ENCODE peak calls at places on chromosomes 4 and X, in six cellular contexts. P, Z, F, Y, K and G are unnamed samples.

GRCh38 chr4:146436423-146437162 is 85.1 kb downstream of the SLC10A7 start:
- DNase-seq in K (no peak), Z (no peak), Y (no peak), F (no peak), P (no peak), G (no peak)

GRCh38 chr4:26936284-26937065 is 75.8 kb downstream of the STIM2 start:
- DNase-seq in F (no peak), Y (no peak), P (no peak), Z (peak), K (no peak), G (no peak)

GRCh38 chr4:173243321-173243720 is 74.7 kb downstream of the GALNT7 start:
- DNase-seq in Z (no peak), F (no peak), Y (no peak), K (peak), P (no peak), G (no peak)

GRCh38 chrX:70664726-70665125 is 220.1 kb downstream of the DLG3 start:
- DNase-seq in Y (no peak), F (peak), K (peak), P (no peak), Z (no peak), G (no peak)

GRCh38 chrX:49767231-49767630 is 61.9 kb upstream of the PAGE4 start:
- DNase-seq in Z (no peak), P (no peak), F (no peak), K (no peak), Y (no peak), G (no peak)

GRCh38 chr4:139735381-139736256 is 70.0 kb downstream of the MGST2 start:
- DNase-seq in K (peak), F (peak), P (peak), Y (no peak), Z (peak), G (no peak)

GRCh38 chr4:110622841-110623709 is at the start of gene PITX2:
- DNase-seq in F (peak), Z (peak), K (no peak), P (peak), Y (peak), G (peak)

GRCh38 chr4:34731045-34731444 is 1513.3 kb downstream of the ARAP2 start:
- DNase-seq in Y (no peak), K (no peak), F (no peak), Z (no peak), P (no peak), G (no peak)

GRCh38 chr4:126794363-126794762 is 838.4 kb upstream of the INTU start:
- DNase-seq in F (no peak), Z (no peak), P (no peak), Y (no peak), K (no peak), G (no peak)

GRCh38 chr4:105990933-105991332 is 95.7 kb downstream of the NPNT start:
- DNase-seq in P (peak), Z (peak), K (no peak), Y (peak), F (no peak), G (no peak)

DNA sequence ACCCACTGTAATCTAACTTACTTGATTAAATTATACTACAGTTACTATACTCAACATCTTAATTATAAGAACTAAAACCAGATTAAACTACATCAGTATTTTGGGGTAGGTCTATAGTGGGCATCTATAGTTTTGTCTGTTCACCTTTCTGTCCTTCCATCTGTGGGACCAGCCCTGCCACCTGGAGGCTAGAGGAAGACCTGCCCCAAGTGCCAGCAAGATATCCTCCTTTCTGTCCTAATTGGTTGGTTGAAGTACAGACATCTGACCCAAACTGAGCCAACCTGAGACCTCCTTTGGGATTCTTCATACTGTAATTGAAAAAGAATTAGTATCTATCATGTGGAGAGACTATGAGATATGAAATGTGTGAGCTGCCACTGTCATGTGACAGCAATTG is 172.2 kb upstream of the TLL1 start:
- DNase-seq in Y (no peak), Z (peak), F (no peak), P (no peak), K (no peak), G (no peak)
- TF ChIP-seq CTCF in Y (no peak), Z (peak), F (peak), P (no peak), K (peak), G (peak)

GRCh38 chrX:155094468-155095061 is 23.3 kb downstream of the BRCC3 start:
- DNase-seq in F (no peak), K (peak), Z (no peak), P (no peak), Y (no peak), G (no peak)
- TF ChIP-seq CTCF in F (no peak), K (peak), Z (peak), P (peak), Y (peak), G (peak)

GRCh38 chrX:96590403-96590802 is 94.2 kb upstream of the DIAPH2 start:
- DNase-seq in Z (no peak), K (no peak), Y (no peak), P (no peak), F (no peak), G (no peak)
- TF ChIP-seq CTCF in Z (no peak), K (no peak), Y (no peak), P (no peak), F (no peak), G (no peak)

GRCh38 chrX:129678881-129679195 is 24.1 kb upstream of the APLN start:
- DNase-seq in F (no peak), Y (no peak), Z (no peak), P (no peak), K (no peak), G (no peak)

GRCh38 chrX:129679856-129680255 is 25.1 kb upstream of the APLN start:
- DNase-seq in Z (no peak), K (no peak), F (no peak), P (no peak), Y (no peak), G (no peak)

GRCh38 chrX:129682979-129683378 is 28.2 kb upstream of the APLN start:
- DNase-seq in P (no peak), F (no peak), Z (no peak), Y (no peak), K (no peak), G (no peak)

GRCh38 chrX:129678176-129678880 is 23.6 kb upstream of the APLN start:
- DNase-seq in Z (peak), P (peak), Y (no peak), K (peak), F (peak), G (no peak)
- TF ChIP-seq CTCF in Z (peak), P (peak), Y (no peak), K (peak), F (peak), G (peak)

GRCh38 chr4:39786838-39787237 is 88.9 kb downstream of the UBE2K start:
- DNase-seq in F (no peak), K (no peak), Y (no peak), Z (no peak), P (no peak), G (no peak)
- TF ChIP-seq CTCF in F (no peak), K (no peak), Y (no peak), Z (no peak), P (no peak), G (no peak)

GRCh38 chrX:47643926-47644325 is 6.4 kb downstream of the ELK1 start:
- DNase-seq in F (no peak), P (no peak), Y (no peak), K (peak), Z (no peak), G (no peak)
- TF ChIP-seq CTCF in F (no peak), P (no peak), Y (no peak), K (peak), Z (peak), G (peak)

GRCh38 chr4:10172278-10173038 is 55.9 kb upstream of the WDR1 start:
- DNase-seq in P (no peak), K (peak), Y (no peak), F (no peak), Z (no peak), G (no peak)

GRCh38 chr4:10171055-10171454 is 54.5 kb upstream of the WDR1 start:
- DNase-seq in Z (no peak), Y (no peak), P (no peak), F (no peak), K (no peak), G (no peak)

GRCh38 chr4:10173754-10174749 is 57.5 kb upstream of the WDR1 start:
- DNase-seq in Z (peak), F (no peak), K (no peak), Y (no peak), P (peak), G (no peak)

GRCh38 chr4:10175626-10176025 is 59.0 kb upstream of the WDR1 start:
- DNase-seq in Y (no peak), Z (no peak), F (no peak), K (no peak), P (no peak), G (no peak)

DNA sequence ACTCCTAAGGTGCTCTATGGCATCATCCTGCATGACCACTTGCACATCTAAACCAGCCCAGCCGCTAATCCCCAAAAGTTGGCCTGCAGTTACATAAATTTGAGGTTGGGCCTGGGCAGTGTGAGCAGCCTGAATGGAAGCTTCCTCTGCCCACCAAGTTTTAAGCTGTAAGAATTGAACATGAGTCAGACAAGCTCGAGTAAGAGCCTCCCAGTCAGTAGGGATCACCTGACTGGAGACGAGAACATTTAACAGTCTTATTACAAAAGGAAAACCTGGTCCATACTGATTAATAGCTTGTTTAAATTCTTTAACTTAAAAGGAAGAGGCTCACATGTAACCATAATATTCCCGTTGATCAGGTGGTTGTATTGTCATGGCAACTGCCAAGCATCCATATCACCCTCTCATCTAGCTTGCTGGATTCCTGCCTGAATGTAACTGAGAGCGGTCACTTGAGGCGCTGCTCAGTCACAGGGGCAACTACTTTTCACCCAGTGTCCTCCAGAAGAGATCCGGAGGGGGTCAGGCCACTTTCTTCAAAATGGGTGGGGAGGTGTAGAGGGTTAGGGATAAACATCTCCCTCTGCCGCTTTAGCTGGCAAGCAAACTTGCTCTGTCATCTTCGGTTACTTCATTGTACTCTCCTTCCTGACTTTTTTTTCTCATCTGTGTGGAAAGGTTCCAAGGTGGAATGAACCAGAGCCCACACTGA is 56.6 kb upstream of the WDR1 start:
- DNase-seq in Y (no peak), F (no peak), Z (no peak), P (no peak), K (no peak), G (no peak)
- TF ChIP-seq CTCF in Y (no peak), F (no peak), Z (no peak), P (no peak), K (no peak), G (no peak)

GRCh38 chrX:19889582-19890342 is 2.4 kb upstream of the SH3KBP1 start:
- DNase-seq in F (peak), P (no peak), K (peak), Z (peak), Y (peak), G (no peak)
- TF ChIP-seq CTCF in F (no peak), P (no peak), K (peak), Z (no peak), Y (no peak), G (peak)

GRCh38 chrX:114532093-114532805 is 51.6 kb upstream of the HTR2C start:
- DNase-seq in Y (no peak), Z (no peak), F (no peak), P (no peak), K (no peak), G (no peak)
- TF ChIP-seq CTCF in Y (no peak), Z (no peak), F (no peak), P (no peak), K (no peak), G (no peak)